ENCODE peak calls at places on chromosome 12, in four cellular contexts. D, I, Y and B are unnamed samples. For H3K4me1, the result is how much of the 10 kb centered on the place peaks cover.

GRCh38 chr12:68440068-68440581 is 108.0 kb upstream of the MDM1 start:
- DNase-seq in D (no peak), I (no peak), Y (no peak), B (no peak)

GRCh38 chr12:132600048-132601032 is 10.0 kb downstream of the LRCOL1 start:
- DNase-seq in D (peak), I (peak), Y (no peak), B (peak)

GRCh38 chr12:119180380-119181040 is 1.8 kb downstream of the HSPB8 start:
- DNase-seq in D (peak), I (no peak), Y (no peak), B (peak)

GRCh38 chr12:75870878-75871277 is 160.7 kb downstream of the PHLDA1 start:
- DNase-seq in D (no peak), I (no peak), Y (no peak), B (no peak)

GRCh38 chr12:44869503-44869902 is 6.6 kb downstream of the NELL2 start:
- DNase-seq in D (no peak), I (no peak), Y (no peak), B (no peak)

GRCh38 chr12:85441025-85441424 is 161.0 kb downstream of the ALX1 start:
- DNase-seq in D (no peak), I (no peak), Y (no peak), B (no peak)

GRCh38 chr12:107103097-107103496 is 9.7 kb upstream of the CRY1 start:
- DNase-seq in D (no peak), I (no peak), Y (no peak), B (no peak)

GRCh38 chr12:121223283-121223946 is 13.5 kb downstream of the P2RX4 start:
- DNase-seq in D (no peak), I (peak), Y (no peak), B (no peak)

GRCh38 chr12:112005419-112006395 is 7.3 kb downstream of the TMEM116 start:
- DNase-seq in D (no peak), I (no peak), Y (no peak), B (peak)

GRCh38 chr12:5988659-5989116 is 43.6 kb upstream of the ANO2 start:
- DNase-seq in D (peak), I (peak), Y (peak), B (peak)

GRCh38 chr12:79252358-79253075 is 387.9 kb downstream of the SYT1 start:
- DNase-seq in D (no peak), I (no peak), Y (no peak), B (no peak)

GRCh38 chr12:117032593-117033381 is 66.4 kb downstream of the TESC start:
- DNase-seq in D (no peak), I (no peak), Y (no peak), B (no peak)

GRCh38 chr12:25976289-25976688 is 17.8 kb downstream of the RASSF8 start:
- DNase-seq in D (no peak), I (no peak), Y (no peak), B (no peak)

GRCh38 chr12:107091381-107091780 is 2.0 kb downstream of the CRY1 start:
- DNase-seq in D (no peak), I (no peak), Y (no peak), B (no peak)

GRCh38 chr12:132436791-132437251 is 53.1 kb upstream of the FBRSL1 start:
- DNase-seq in D (no peak), I (no peak), Y (no peak), B (no peak)

GRCh38 chr12:24742378-24742777 is 206.5 kb downstream of the BCAT1 start:
- DNase-seq in D (peak), I (no peak), Y (no peak), B (no peak)

DNA sequence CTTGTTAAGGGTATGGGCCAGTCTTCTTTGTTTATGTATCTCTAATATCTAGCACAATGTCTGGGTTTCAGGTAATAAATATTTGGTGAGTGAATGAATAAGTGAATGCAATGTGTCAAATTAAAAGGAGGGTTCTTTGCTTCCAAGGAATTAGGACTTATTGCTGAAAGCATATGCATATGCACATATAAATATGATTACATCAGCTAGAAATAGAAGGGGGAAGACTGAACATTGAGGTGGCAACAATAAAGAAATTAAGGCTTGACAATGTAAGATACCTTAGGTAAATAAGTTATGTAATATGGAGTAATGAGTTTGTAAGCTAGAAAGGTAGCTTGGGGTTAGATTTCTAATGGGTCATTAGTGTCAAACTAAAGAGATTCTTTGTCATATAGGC is 37.7 kb downstream of the KCNMB4 start:
- DNase-seq in D (no peak), I (no peak), Y (no peak), B (no peak)
- H3K4me1 ChIP-seq in D (under half), I (under half), Y (under half), B (under half)

DNA sequence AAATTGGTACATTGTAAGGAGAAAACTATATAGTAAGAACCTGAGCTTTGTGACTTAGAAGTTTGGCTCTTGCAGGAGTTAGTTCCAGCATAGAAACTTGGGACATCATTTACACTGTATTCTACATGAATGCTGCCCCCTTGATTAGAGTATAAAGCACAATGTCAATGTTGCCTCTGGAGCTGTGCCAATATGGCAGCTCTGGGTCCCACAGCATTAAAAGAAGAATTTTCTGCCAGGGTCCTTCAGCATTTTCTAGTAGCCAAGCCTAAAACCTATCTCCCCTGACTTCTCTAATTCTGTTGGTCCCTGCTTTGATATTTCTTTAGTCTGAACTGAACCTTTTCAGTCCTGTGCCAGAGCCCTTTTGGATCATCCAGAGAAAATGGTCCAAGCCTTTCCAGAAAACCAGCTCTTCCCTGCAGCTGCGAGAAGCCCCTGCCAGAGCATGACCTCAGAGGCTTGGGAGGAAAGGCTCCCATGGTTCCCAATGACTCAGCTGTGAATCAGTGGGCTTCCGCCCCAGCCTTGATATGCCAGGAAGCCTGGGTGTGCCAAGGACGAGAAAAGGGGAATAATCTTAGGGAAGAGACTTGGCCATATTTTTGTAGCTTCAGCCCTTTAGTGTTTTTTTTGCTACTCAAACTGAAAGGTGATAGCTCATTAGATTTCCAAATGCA is 43.2 kb downstream of the PLEKHG7 start:
- DNase-seq in D (peak), I (no peak), Y (no peak), B (peak)
- H3K27ac ChIP-seq in D (no peak), I (no peak), Y (no peak), B (peak)

GRCh38 chr12:89707992-89708792 is 446 bp downstream of the ATP2B1 start:
- DNase-seq in D (peak), I (peak), Y (peak), B (peak)
- H3K4me1 ChIP-seq in D (under half), I (half or more), Y (under half), B (under half)

DNA sequence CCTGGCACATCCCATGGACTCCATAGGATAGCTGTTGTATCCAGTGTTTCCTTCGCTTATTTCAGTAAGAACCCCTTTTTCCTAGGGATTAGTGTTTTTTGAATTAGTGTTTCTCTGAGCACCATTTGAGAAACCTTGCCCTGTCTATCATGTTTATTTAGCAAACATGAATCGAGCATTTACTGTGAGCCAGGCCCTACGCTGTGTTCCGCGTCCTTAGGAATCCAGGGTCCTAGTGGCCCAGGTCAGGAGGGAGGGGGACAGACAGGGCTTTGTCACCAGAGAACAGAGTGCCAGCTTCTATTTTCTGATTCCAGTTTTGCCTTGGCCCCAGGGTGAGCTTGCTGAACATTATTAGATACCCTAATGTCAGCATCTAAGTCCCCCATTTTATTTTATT is 2.5 kb downstream of the TEAD4 start:
- DNase-seq in D (no peak), I (no peak), Y (no peak), B (no peak)
- H3K27ac ChIP-seq in D (no peak), I (no peak), Y (no peak), B (no peak)

DNA sequence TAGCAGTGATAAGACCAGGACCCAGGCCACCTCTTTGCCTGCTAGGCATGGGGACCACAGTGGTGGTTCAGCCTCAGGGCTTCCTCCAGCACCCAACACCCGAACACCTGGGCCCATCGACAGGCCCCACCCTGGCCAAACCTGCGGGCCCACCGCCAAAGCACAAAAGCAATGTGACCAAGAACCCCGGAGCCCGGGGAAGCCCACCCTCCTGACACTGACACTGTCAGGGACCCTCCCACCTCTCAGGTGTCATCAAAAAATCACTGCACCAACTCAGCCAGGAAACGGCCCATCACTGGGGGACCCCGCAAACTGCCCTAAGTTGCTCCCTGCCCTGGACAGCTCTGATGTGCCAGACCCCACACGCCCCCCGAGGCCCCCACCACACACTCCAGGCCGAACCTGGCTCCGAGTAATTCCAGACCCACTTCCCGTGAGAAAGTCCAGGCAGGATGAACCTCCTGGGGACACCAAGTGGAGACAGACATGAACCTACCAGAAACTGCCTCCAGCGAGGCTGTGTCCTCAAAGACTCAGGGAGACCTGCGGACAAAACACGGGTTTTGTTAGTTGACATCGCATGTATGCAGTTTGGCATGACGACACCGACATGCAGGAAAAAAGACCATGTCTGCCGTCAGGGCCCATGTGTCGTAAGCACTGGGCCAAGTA is 32.2 kb downstream of the NCOR2 start:
- DNase-seq in D (no peak), I (no peak), Y (no peak), B (no peak)
- H3K4me1 ChIP-seq in D (under half), I (under half), Y (under half), B (under half)

GRCh38 chr12:123149828-123150272 is 1.0 kb downstream of the PITPNM2 start:
- DNase-seq in D (no peak), I (no peak), Y (no peak), B (no peak)
- H3K27ac ChIP-seq in D (peak), I (peak), Y (no peak), B (peak)

GRCh38 chr12:103838254-103838914 is 2.6 kb downstream of the NT5DC3 start:
- DNase-seq in D (no peak), I (no peak), Y (no peak), B (no peak)
- H3K4me1 ChIP-seq in D (under half), I (under half), Y (under half), B (under half)

GRCh38 chr12:109531411-109531810 is 41.9 kb downstream of the MMAB start:
- DNase-seq in D (no peak), I (no peak), Y (no peak), B (no peak)

GRCh38 chr12:109529618-109530300 is 43.5 kb downstream of the MMAB start:
- DNase-seq in D (peak), I (no peak), Y (no peak), B (no peak)

GRCh38 chr12:109532721-109533486 is 40.4 kb downstream of the MMAB start:
- DNase-seq in D (peak), I (no peak), Y (no peak), B (no peak)

GRCh38 chr12:109527489-109528123 is 45.7 kb downstream of the MMAB start:
- DNase-seq in D (no peak), I (no peak), Y (no peak), B (no peak)

GRCh38 chr12:109530301-109530685 is 43.0 kb downstream of the MMAB start:
- DNase-seq in D (peak), I (no peak), Y (no peak), B (no peak)
- H3K27ac ChIP-seq in D (no peak), I (no peak), Y (no peak), B (no peak)